ENCODE peak calls at places on chromosome 19, in four cellular contexts. X, Z, H and K are unnamed samples.

GRCh38 chr19:29785955-29786589 is 25.7 kb upstream of the CCNE1 start:
- DNase-seq in X (no peak), H (peak; percentile 11), Z (no peak), K (peak; percentile 71)

GRCh38 chr19:44677019-44677809 is 5.9 kb downstream of the CEACAM19 start:
- DNase-seq in H (peak; percentile 30), X (peak; percentile 21), Z (peak; percentile 67), K (peak; percentile 76)

GRCh38 chr19:51460164-51460992 is 2.1 kb upstream of the SIGLEC8 start:
- DNase-seq in X (peak; percentile 13), H (peak; percentile 43), Z (peak; percentile 29), K (peak; percentile 77)

GRCh38 chr19:13118424-13119193 is 545 bp downstream of the NACC1 start:
- DNase-seq in Z (peak; percentile 59), H (peak; percentile 75), X (peak; percentile 93), K (peak; percentile 97)

GRCh38 chr19:36488816-36489138 is 584 bp downstream of the ZNF566 start:
- DNase-seq in H (peak; percentile 63), X (peak; percentile 18), Z (no peak), K (no peak)

GRCh38 chr19:15249912-15250634 is 17.8 kb upstream of the EPHX3 start:
- DNase-seq in H (no peak), X (peak; percentile 24), Z (peak; percentile 97), K (no peak)

GRCh38 chr19:50258918-50259372 is 55.5 kb downstream of the MYH14 start:
- DNase-seq in Z (peak; percentile 12), H (peak; percentile 6), X (peak; percentile 57), K (peak; percentile 84)

GRCh38 chr19:47379398-47379938 is 30.4 kb downstream of the DHX34 start:
- DNase-seq in H (no peak), Z (no peak), X (no peak), K (no peak)

GRCh38 chr19:39401549-39402416 is 4.9 kb upstream of the ZFP36 start:
- DNase-seq in Z (peak; percentile 81), H (peak; percentile 68), X (peak; percentile 13), K (no peak)

GRCh38 chr19:23254141-23254910 is 4.1 kb upstream of the ZNF724 start:
- DNase-seq in X (peak; percentile 37), H (no peak), Z (no peak), K (no peak)

GRCh38 chr19:50646074-50646807 is 3.0 kb upstream of the C19orf81 start:
- DNase-seq in Z (peak; percentile 72), H (no peak), X (no peak), K (no peak)

GRCh38 chr19:18020212-18021067 is 12.5 kb downstream of the ARRDC2 start:
- DNase-seq in H (no peak), Z (peak; percentile 80), X (no peak), K (no peak)

GRCh38 chr19:46614114-46614701 is 10.7 kb downstream of the PTGIR start:
- DNase-seq in Z (peak; percentile 84), X (peak; percentile 86), H (peak; percentile 84), K (peak; percentile 90)

GRCh38 chr19:40807147-40808020 is 8.4 kb downstream of the EGLN2 start:
- DNase-seq in X (peak; percentile 51), H (peak; percentile 48), Z (peak; percentile 24), K (peak; percentile 85)

GRCh38 chr19:29528946-29529645 is 3.3 kb downstream of the VSTM2B start:
- DNase-seq in Z (peak; percentile 15), X (peak; percentile 48), H (no peak), K (peak; percentile 49)

GRCh38 chr19:1470864-1471513 is 8.0 kb downstream of the C19orf25 start:
- DNase-seq in H (no peak), X (peak; percentile 92), Z (peak; percentile 59), K (peak; percentile 84)

GRCh38 chr19:55283548-55284393 is at the start of gene BRSK1:
- DNase-seq in Z (peak; percentile 76), X (peak; percentile 92), H (peak; percentile 80), K (peak; percentile 95)

GRCh38 chr19:46976845-46977320 is 42.8 kb upstream of the NPAS1 start:
- DNase-seq in H (no peak), X (peak; percentile 74), Z (peak; percentile 86), K (peak; percentile 70)

GRCh38 chr19:49065905-49066512 is 1.4 kb upstream of the NTF4 start:
- DNase-seq in X (no peak), H (no peak), Z (no peak), K (peak; percentile 53)

GRCh38 chr19:5031231-5032100 is 62.6 kb downstream of the KDM4B start:
- DNase-seq in Z (peak; percentile 83), X (peak; percentile 92), H (peak; percentile 79), K (peak; percentile 91)

GRCh38 chr19:53158119-53158656 is 665 bp downstream of the ZNF347 start:
- DNase-seq in H (peak; percentile 37), X (peak; percentile 67), Z (peak; percentile 69), K (peak; percentile 61)

GRCh38 chr19:47032171-47032811 is 12.7 kb downstream of the NPAS1 start:
- DNase-seq in Z (peak; percentile 52), H (peak; percentile 69), X (peak; percentile 71), K (peak; percentile 94)

GRCh38 chr19:8611890-8612806 is 1.6 kb upstream of the ADAMTS10 start:
- DNase-seq in X (no peak), H (no peak), Z (peak; percentile 74), K (peak; percentile 74)

GRCh38 chr19:1206733-1207301 is 1.2 kb downstream of the STK11 start:
- DNase-seq in X (no peak), H (peak; percentile 39), Z (peak; percentile 41), K (no peak)

GRCh38 chr19:1451916-1452801 is 2.2 kb downstream of the APC2 start:
- DNase-seq in H (no peak), X (peak; percentile 91), Z (no peak), K (peak; percentile 79)

GRCh38 chr19:17577698-17578097 is 22.2 kb downstream of the COLGALT1 start:
- DNase-seq in H (no peak), X (no peak), Z (no peak), K (peak; percentile 59)

GRCh38 chr19:10915511-10916091 is 12.8 kb downstream of the YIPF2 start:
- DNase-seq in H (no peak), X (no peak), Z (peak; percentile 97), K (no peak)

GRCh38 chr19:10074153-10074552 is 12.0 kb upstream of the SHFL start:
- DNase-seq in Z (peak; percentile 53), H (peak; percentile 58), X (peak; percentile 44), K (peak; percentile 68)

GRCh38 chr19:10508707-10509106 is 5.6 kb upstream of the KEAP1 start:
- DNase-seq in X (no peak), Z (no peak), H (no peak), K (no peak)

GRCh38 chr19:16542894-16543498 is 759 bp upstream of the CHERP start:
- DNase-seq in Z (peak; percentile 54), X (peak; percentile 13), H (peak; percentile 31), K (no peak)
- TF ChIP-seq EZH2phosphoT487 in Z (no peak), X (no peak), H (no peak), K (no peak)

DNA sequence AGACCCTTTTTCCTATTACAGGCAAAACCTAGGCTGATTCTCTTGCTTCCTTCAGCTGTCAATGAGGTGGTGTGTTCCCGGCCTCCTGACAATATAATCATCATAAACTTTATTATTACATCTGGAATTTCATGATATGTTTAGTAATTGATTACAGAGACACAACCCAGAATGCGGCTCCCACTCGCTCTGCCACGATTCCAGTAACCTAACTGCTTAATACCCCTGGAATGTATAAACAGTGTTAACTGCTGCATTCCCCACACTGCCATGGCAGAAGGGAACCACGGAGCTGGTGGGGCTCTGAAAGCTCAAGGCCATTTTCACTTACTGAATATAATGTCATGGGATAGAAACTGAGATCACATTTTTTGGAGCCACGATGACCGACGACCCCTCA is 17.1 kb downstream of the TSHZ3 start:
- DNase-seq in H (no peak), Z (peak; percentile 44), X (no peak), K (no peak)
- TF ChIP-seq EZH2phosphoT487 in H (no peak), Z (no peak), X (no peak), K (no peak)

DNA sequence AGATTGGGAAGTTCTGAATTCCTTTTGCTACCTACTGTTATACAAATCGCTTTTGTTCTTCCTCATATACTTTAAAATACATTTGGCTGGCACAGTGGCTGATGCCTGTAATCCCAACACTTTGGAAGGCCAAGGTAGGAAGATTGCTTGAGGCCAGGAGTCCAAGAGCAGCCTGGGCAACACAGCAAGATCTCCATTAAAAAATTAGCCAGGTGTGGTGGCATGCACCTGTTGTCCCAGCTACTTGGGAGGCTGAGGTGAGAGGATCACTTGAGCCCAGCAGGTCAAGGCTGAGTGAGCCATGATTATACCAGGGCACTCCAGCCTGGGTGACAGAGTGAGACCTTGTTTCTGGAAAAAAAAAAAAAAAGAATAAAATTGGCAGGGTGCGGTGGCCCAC is 34.4 kb upstream of the CXCL17 start:
- DNase-seq in Z (no peak), X (no peak), H (no peak), K (no peak)
- TF ChIP-seq EZH2phosphoT487 in Z (no peak), X (no peak), H (no peak), K (no peak)

GRCh38 chr19:43425567-43426392 is 11.1 kb downstream of the TEX101 start:
- DNase-seq in X (peak; percentile 41), H (peak; percentile 7), Z (peak; percentile 64), K (peak; percentile 65)
- TF ChIP-seq EZH2phosphoT487 in X (no peak), H (no peak), Z (no peak), K (no peak)

DNA sequence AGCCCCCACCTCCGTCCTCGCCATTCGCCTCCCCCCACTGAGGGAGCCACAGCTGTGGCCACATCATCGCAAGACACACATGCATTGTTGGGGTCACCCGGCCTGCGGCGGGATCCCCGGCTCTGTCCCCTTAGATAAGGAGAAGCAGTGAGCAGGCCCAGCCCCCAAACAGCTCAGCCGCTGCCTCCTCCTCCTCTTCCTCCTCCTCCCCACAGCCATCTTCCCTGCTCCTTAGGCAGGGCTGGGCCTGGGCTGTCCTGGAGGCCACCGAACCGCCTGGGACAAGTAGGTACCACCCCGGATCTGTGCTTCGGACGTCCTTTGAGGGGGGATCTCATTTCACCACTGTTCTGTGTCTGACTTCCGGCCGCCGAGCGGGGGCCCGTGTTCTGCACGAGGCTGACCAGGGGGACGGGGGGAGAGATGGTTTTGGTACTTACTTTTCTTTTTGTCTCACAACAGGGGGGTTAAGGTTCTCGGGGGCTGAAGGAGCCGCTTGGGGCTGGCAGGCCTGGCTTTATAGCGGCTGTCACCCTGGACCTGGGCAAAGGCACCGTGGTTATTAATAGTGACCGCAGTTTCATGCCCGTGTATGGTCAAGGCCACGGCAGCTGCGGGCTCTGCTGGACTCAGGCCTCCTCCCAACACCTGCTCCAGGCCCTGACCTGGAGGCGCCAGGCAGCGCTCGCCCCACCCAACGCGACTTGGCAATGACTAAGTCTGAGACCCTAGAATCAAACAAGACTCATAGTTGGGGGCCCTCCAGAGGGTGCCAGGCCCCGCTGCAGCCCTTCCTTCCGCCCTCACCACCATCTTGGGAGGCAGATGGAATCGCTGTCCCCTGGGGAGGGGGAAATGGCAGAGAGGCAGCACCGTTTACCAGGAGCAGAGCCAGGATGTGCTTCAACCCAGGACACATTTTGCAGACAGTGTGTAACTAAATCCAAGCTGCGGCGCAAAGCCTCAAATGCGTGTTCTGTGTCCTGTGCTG is 18.3 kb downstream of the NMRK2 start:
- DNase-seq in H (no peak), Z (no peak), X (no peak), K (no peak)
- TF ChIP-seq EZH2phosphoT487 in H (no peak), Z (no peak), X (no peak), K (no peak)

GRCh38 chr19:19749332-19750130 is 16.6 kb upstream of the ZNF14 start:
- DNase-seq in Z (no peak), H (no peak), X (no peak), K (no peak)
- TF ChIP-seq EZH2phosphoT487 in Z (no peak), H (no peak), X (no peak), K (no peak)

DNA sequence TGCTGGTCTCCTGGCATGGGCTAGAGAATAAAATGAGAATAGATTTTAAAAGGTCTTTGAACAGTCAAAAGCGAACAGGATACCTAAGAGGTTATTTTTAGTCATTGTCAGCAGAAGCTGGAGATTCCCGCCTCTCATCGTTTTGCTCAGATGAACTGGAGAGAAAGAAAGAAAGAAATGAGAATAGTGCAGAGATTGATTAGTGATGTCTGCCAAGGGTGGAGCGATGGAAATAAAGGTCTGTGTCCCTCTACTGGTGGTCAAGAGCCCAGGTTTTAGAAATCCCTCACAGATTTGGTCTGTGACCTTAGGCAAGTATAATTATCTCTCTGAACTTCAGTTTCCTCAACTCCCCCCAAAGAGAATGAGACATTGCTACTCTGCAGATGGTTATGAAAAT is 5.4 kb downstream of the NCAN start:
- DNase-seq in H (peak; percentile 57), Z (peak; percentile 26), X (no peak), K (peak; percentile 90)
- TF ChIP-seq EZH2phosphoT487 in H (no peak), Z (no peak), X (no peak), K (no peak)